ENCODE peak calls at places on chromosomes 11 and 22, in four cellular contexts. S, K, T and B are unnamed samples.
A peak's percentile ranks its signal among the peaks of the same experiment; 100 is the strongest.

GRCh38 chr11:119612814-119613213 is 116.2 kb downstream of the NECTIN1 start:
- DNase-seq in S (no peak), K (no peak), T (no peak), B (no peak)

GRCh38 chr22:36870250-36870649 is 9.4 kb downstream of the NCF4 start:
- DNase-seq in S (no peak), K (no peak), T (no peak), B (no peak)

GRCh38 chr22:37233751-37234631 is 10.1 kb downstream of the RAC2 start:
- DNase-seq in S (no peak), K (no peak), T (no peak), B (no peak)

GRCh38 chr11:41498726-41499125 is 39.3 kb upstream of the LRRC4C start:
- DNase-seq in S (no peak), K (no peak), T (no peak), B (no peak)

GRCh38 chr11:79076526-79077115 is 364.2 kb downstream of the TENM4 start:
- DNase-seq in S (peak; percentile 53), K (no peak), T (no peak), B (no peak)

GRCh38 chr22:32804036-32804435 is 2.5 kb downstream of the TIMP3 start:
- DNase-seq in S (no peak), K (no peak), T (no peak), B (peak; percentile 71)

GRCh38 chr11:73478737-73479347 is 102.6 kb downstream of the RELT start:
- DNase-seq in S (peak; percentile 32), K (no peak), T (no peak), B (peak; percentile 42)

GRCh38 chr11:94732617-94733292 is 35.4 kb upstream of the AMOTL1 start:
- DNase-seq in S (no peak), K (no peak), T (no peak), B (peak; percentile 87)

GRCh38 chr11:44312876-44313275 is 2.9 kb upstream of the ALX4 start:
- DNase-seq in S (no peak), K (no peak), T (no peak), B (no peak)

GRCh38 chr11:63667993-63668392 is 3.2 kb downstream of the ATL3 start:
- DNase-seq in S (no peak), K (no peak), T (no peak), B (peak; percentile 97)

GRCh38 chr22:37483594-37484114 is 2.5 kb downstream of the MFNG start:
- DNase-seq in S (no peak), K (no peak), T (no peak), B (no peak)

GRCh38 chr11:47149781-47150180 is 26.9 kb downstream of the ARFGAP2 start:
- DNase-seq in S (no peak), K (no peak), T (no peak), B (no peak)

GRCh38 chr11:94129505-94130335 is 1.1 kb downstream of the PANX1 start:
- DNase-seq in S (no peak), K (no peak), T (peak; percentile 33), B (peak; percentile 39)

GRCh38 chr11:28910926-28911325 is 802.7 kb downstream of the METTL15 start:
- DNase-seq in S (no peak), K (no peak), T (no peak), B (peak; percentile 44)

GRCh38 chr22:43094085-43094484 is 4.9 kb upstream of the TTLL1 start:
- DNase-seq in S (no peak), K (no peak), T (no peak), B (peak; percentile 18)

GRCh38 chr11:18493310-18493709 is 33.4 kb downstream of the TSG101 start:
- DNase-seq in S (no peak), K (no peak), T (no peak), B (no peak)

GRCh38 chr22:49333206-49333605 is 494.5 kb downstream of the BRD1 start:
- DNase-seq in S (no peak), K (no peak), T (peak; percentile 33), B (no peak)

GRCh38 chr11:27183672-27184457 is 143.2 kb downstream of the BBOX1 start:
- DNase-seq in S (peak; percentile 33), K (peak; percentile 12), T (no peak), B (peak; percentile 72)

GRCh38 chr11:10592331-10592730 is 23.9 kb upstream of the LYVE1 start:
- DNase-seq in S (no peak), K (no peak), T (no peak), B (peak; percentile 96)

GRCh38 chr11:122717264-122717867 is 61.8 kb downstream of the UBASH3B start:
- DNase-seq in S (no peak), K (peak; percentile 73), T (no peak), B (no peak)

GRCh38 chr11:23973244-23973643 is 523.6 kb upstream of the LUZP2 start:
- DNase-seq in S (no peak), K (no peak), T (no peak), B (no peak)

GRCh38 chr22:47282851-47283250 is 520.4 kb downstream of the TBC1D22A start:
- DNase-seq in S (no peak), K (no peak), T (no peak), B (no peak)

GRCh38 chr11:13316528-13316961 is 39.0 kb downstream of the BMAL1 start:
- DNase-seq in S (no peak), K (no peak), T (no peak), B (peak; percentile 55)

GRCh38 chr11:129695543-129696308 is 119.9 kb upstream of the TMEM45B start:
- DNase-seq in S (peak; percentile 72), K (no peak), T (peak; percentile 91), B (peak; percentile 13)

GRCh38 chr11:129694538-129694937 is 121.1 kb upstream of the TMEM45B start:
- DNase-seq in S (peak; percentile 20), K (no peak), T (no peak), B (no peak)

GRCh38 chr11:129696309-129696989 is 119.2 kb upstream of the TMEM45B start:
- DNase-seq in S (no peak), K (no peak), T (no peak), B (no peak)

GRCh38 chr11:129698212-129698611 is 117.4 kb upstream of the TMEM45B start:
- DNase-seq in S (no peak), K (no peak), T (no peak), B (no peak)

DNA sequence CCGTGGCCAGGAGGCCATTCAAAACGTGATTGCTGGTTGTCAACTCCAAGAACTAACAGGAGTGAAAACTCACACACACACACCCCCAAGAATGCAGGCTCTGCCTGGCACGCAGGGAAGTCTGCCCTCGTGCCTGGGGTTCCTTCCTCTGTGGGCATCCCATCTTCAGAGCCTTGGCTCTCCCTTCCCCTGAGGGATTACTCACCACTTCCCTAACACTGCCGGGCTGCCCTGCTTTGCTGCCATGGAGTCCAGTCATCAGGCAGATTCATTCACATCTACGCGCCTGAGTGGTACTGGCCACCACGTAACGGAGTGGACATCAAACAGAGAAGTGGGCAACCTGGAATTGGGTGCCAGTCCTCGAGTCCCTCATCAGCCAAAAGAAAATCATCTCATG is 120.7 kb upstream of the TMEM45B start:
- DNase-seq in S (no peak), K (no peak), T (no peak), B (no peak)
- TF ChIP-seq CHD1 in S (no peak), K (no peak), T (no peak), B (no peak)

GRCh38 chr22:20980523-20980922 is 1.6 kb upstream of the LZTR1 start:
- DNase-seq in S (no peak), K (no peak), T (no peak), B (no peak)
- TF ChIP-seq CHD1 in S (no peak), K (no peak), T (no peak), B (no peak)

GRCh38 chr22:24102366-24103200 is 78.7 kb upstream of the SUSD2 start:
- DNase-seq in S (no peak), K (no peak), T (no peak), B (no peak)

GRCh38 chr22:24097961-24098391 is 83.3 kb upstream of the SUSD2 start:
- DNase-seq in S (no peak), K (no peak), T (no peak), B (no peak)

GRCh38 chr22:24096401-24097115 is 84.7 kb upstream of the SUSD2 start:
- DNase-seq in S (no peak), K (no peak), T (no peak), B (no peak)

GRCh38 chr22:24101966-24102365 is 79.3 kb upstream of the SUSD2 start:
- DNase-seq in S (no peak), K (no peak), T (no peak), B (no peak)

DNA sequence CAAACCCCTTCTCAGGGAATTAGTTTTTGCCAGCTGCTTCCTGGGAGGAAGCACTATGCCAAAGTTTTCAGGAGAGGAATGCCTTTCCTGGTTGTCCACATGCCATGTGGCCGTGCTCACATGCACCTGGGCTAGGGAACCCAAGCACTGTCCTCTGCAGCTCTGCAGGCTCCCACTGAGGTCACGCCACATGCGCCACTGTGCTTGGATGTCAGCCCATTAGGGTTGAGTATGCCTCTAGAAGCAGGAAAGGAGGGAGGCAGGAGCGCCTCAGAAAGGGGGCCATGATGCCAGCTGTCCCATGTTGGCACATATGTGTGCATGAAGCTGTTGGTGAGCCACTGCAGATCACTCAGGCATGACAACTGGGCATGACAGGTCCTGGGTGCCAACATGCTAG is 81.6 kb upstream of the SUSD2 start:
- DNase-seq in S (no peak), K (no peak), T (no peak), B (no peak)
- TF ChIP-seq CHD1 in S (no peak), K (no peak), T (no peak), B (no peak)

DNA sequence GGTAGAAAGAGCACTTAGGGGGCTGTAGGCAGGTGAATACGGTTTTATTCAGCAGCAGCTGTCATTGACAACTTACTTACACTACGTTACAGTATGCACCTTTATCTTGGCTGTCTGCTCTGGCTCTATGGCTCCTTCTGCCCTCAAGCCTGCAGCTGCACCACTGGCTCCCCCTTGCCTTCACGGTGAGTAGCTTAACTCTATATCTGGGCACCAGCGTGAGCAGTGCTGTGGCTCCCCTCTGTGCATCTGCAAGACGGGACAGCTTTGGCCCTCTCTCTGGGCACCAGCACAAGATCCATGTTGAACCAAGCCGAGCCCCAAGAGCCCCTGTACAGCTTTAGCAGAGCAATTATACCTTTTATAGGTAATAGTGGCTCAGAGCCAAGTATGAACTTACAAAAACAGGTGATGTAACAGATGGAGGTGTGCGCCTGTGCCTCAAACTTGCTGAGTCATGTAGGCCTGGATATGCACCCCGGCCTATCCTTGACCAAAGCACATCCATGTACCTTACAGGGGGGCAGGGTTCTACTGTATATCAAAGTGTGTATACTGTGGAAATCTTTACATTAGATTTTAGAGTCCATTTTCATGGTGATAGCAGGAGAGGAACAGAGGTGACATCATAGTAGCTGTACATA is 96.9 kb upstream of the CTSC start:
- DNase-seq in S (peak; percentile 25), K (no peak), T (no peak), B (no peak)
- TF ChIP-seq CHD1 in S (no peak), K (no peak), T (no peak), B (no peak)

DNA sequence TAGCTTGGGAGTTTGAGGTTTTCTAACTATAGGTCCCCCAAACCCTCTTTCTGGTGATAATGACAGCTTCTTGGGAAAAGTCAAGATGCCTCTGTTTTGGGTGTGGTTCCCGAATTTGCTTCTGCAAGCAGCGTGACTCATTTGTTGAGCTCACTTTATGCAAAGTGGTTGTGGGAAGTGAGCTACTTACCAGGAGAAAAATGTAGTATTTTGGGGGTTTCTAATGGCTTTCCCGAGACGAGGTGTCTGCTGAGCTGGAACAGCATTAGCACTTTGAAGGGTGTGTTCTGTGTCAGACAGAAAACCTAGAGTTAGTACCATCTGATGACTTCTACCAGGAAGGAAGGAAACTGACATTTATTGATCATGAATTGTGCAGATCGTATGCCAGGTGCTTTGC is 109.0 kb upstream of the CD44 start:
- DNase-seq in S (peak; percentile 47), K (peak; percentile 81), T (no peak), B (peak; percentile 84)
- TF ChIP-seq CHD1 in S (no peak), K (no peak), T (no peak), B (no peak)

GRCh38 chr11:117878314-117878938 is 2.0 kb upstream of the FXYD6 start:
- DNase-seq in S (no peak), K (no peak), T (no peak), B (no peak)
- TF ChIP-seq CHD1 in S (no peak), K (no peak), T (no peak), B (no peak)